ENCODE peak calls at places on chromosomes 16 and 17, in four cellular contexts. H, L, M and D are unnamed samples.

GRCh38 chr17:74814453-74814852 is 38.3 kb upstream of the NAT9 start:
- DNase-seq in L (no peak), H (peak; percentile 10), M (no peak), D (no peak)

GRCh38 chr16:69772560-69773254 is 10.6 kb downstream of the WWP2 start:
- DNase-seq in H (no peak), M (no peak), L (no peak), D (no peak)

GRCh38 chr16:53369921-53370320 is 64.3 kb upstream of the RBL2 start:
- DNase-seq in H (no peak), M (no peak), L (no peak), D (no peak)

GRCh38 chr17:63116967-63117366 is 150.9 kb downstream of the TANC2 start:
- DNase-seq in H (no peak), L (no peak), M (peak; percentile 10), D (no peak)

GRCh38 chr17:75011788-75012319 is 616 bp upstream of the MRPL58 start:
- DNase-seq in L (no peak), H (no peak), M (peak; percentile 8), D (peak; percentile 71)

GRCh38 chr16:12582696-12583095 is 221.0 kb downstream of the CPPED1 start:
- DNase-seq in M (no peak), H (no peak), L (no peak), D (no peak)

GRCh38 chr17:81940538-81941483 is 3.7 kb upstream of the PYCR1 start:
- DNase-seq in H (no peak), M (no peak), L (no peak), D (no peak)

GRCh38 chr17:63693411-63694113 is 6.4 kb downstream of the LIMD2 start:
- DNase-seq in L (no peak), H (no peak), M (no peak), D (no peak)

GRCh38 chr17:38338535-38338934 is 5.2 kb downstream of the GPR179 start:
- DNase-seq in M (no peak), L (no peak), H (no peak), D (no peak)

GRCh38 chr17:59375858-59376257 is 44.4 kb downstream of the YPEL2 start:
- DNase-seq in H (no peak), L (no peak), M (no peak), D (no peak)

GRCh38 chr17:56597495-56597990 is 4.0 kb downstream of the NOG start:
- DNase-seq in H (no peak), M (no peak), L (no peak), D (peak; percentile 90)
- H3K27me3 ChIP-seq in H (peaks cover 6% of the 10 kb centered on the region), M (peaks cover 22% of the 10 kb centered on the region), L (no peaks in the 10 kb centered on the region), D (no peaks in the 10 kb centered on the region)

DNA sequence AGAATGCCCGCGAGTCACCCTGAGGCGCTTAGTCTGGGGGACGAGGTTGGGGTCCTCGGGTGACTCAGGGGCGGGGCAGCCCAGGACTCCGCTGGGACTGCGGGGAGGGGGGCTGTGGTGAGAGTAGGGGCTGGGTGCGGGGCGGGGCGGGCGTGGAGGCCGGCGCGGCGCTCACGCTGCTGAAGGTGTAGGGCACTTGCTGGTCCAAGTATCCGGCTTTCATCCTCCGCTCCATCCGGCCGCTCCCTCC is 832 bp downstream of the ETV4 start:
- DNase-seq in L (no peak), H (peak; percentile 12), M (peak; percentile 77), D (no peak)
- H3K4me1 ChIP-seq in L (peaks cover 23% of the 10 kb centered on the region), H (peaks cover 26% of the 10 kb centered on the region), M (peaks cover 23% of the 10 kb centered on the region), D (peaks cover 14% of the 10 kb centered on the region)

GRCh38 chr16:65124596-65124995 is 2.7 kb upstream of the CDH11 start:
- DNase-seq in M (no peak), L (no peak), H (no peak), D (no peak)

GRCh38 chr16:65125322-65125721 is 3.5 kb upstream of the CDH11 start:
- DNase-seq in M (no peak), H (no peak), L (no peak), D (no peak)

GRCh38 chr16:65123846-65124513 is 2.1 kb upstream of the CDH11 start:
- DNase-seq in H (no peak), M (no peak), L (no peak), D (peak; percentile 21)

GRCh38 chr16:65126845-65127624 is 5.2 kb upstream of the CDH11 start:
- DNase-seq in L (no peak), H (peak; percentile 16), M (no peak), D (no peak)

GRCh38 chr16:65125871-65126270 is 4.0 kb upstream of the CDH11 start:
- DNase-seq in H (no peak), M (no peak), L (no peak), D (no peak)
- H3K27me3 ChIP-seq in H (no peaks in the 10 kb centered on the region), M (no peaks in the 10 kb centered on the region), L (no peaks in the 10 kb centered on the region), D (no peaks in the 10 kb centered on the region)

GRCh38 chr17:50922739-50923405 is 56.7 kb upstream of the TOB1 start:
- DNase-seq in L (no peak), M (no peak), H (no peak), D (no peak)
- H3K4me1 ChIP-seq in L (peaks cover 24% of the 10 kb centered on the region), M (no peaks in the 10 kb centered on the region), H (peaks cover 31% of the 10 kb centered on the region), D (peaks cover 52% of the 10 kb centered on the region)

DNA sequence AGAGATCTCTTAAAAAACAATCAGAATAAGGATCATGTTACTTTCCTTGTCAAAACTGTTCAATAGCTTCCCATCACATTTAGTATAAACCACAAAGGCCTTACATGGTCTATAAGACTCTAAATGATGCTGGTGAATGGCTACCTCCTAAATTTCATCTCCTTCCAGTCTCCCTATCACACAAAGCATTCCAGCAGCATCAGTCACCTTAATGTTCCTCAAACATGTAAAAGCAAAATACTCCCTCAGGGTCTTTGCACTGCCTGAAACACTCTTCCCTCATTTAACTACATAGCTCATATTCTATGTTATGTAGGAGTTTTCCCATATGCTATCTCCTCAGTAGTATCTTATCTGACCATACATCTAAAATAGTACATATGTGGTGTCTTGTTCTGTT is 53.5 kb upstream of the INTS2 start:
- DNase-seq in L (no peak), M (no peak), H (no peak), D (no peak)
- H3K27me3 ChIP-seq in L (no peaks in the 10 kb centered on the region), M (no peaks in the 10 kb centered on the region), H (no peaks in the 10 kb centered on the region), D (no peaks in the 10 kb centered on the region)

DNA sequence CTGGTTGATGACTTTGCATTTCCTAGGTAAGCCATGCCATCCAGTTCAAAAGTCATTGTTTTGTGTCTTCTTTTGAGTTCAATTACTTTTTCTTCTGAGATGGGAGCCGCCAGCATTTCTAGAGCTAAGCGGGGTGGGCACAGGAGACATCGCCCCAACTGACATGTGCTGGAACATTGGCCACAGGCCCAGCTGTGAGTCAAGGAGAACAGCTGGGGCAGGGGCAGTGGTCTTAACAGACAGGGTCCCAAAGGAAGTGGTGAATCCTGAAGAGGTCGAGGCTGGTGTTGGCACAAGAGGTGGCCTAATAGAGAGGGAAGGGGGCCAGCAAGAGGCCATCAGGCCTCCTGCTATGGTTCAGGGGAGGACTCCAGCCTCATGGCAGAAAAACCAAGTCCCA is 17.1 kb downstream of the RAB11FIP4 start:
- DNase-seq in L (no peak), M (no peak), H (no peak), D (no peak)
- H3K4me1 ChIP-seq in L (no peaks in the 10 kb centered on the region), M (no peaks in the 10 kb centered on the region), H (no peaks in the 10 kb centered on the region), D (peaks cover 32% of the 10 kb centered on the region)

GRCh38 chr17:76907352-76907751 is 39.1 kb downstream of the MGAT5B start:
- DNase-seq in H (no peak), L (no peak), M (no peak), D (no peak)
- H3K27me3 ChIP-seq in H (no peaks in the 10 kb centered on the region), L (no peaks in the 10 kb centered on the region), M (peaks cover 8% of the 10 kb centered on the region), D (no peaks in the 10 kb centered on the region)

DNA sequence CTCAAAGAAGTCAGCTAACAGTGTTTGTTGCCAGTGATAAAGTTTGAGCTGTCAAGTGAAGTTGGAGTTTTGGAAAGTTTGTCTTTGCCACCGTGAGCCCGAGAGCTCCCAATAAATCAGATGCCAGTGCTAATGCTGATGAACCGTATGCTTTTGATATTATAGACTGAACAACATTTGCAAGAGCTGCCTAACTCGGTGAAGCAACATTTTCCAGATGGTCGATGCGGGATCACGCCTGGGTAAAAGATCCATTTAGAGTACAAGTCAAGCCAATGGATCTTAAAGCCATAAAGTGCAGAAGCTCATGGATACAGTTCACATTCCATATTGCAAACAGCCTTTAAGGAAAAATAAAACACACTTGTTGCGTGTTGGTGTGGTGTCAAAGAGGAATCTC is 9.6 kb downstream of the BANP start:
- DNase-seq in M (no peak), L (no peak), H (no peak), D (no peak)
- H3K4me1 ChIP-seq in M (peaks cover 12% of the 10 kb centered on the region), L (peaks cover 17% of the 10 kb centered on the region), H (peaks cover 72% of the 10 kb centered on the region), D (no peaks in the 10 kb centered on the region)